ENCODE peak calls at places on chromosomes 2 and 18, in four cellular contexts. One of them, this sample, is unnamed. For H3K4me1 and H3K27me3, the result is how much of the 10 kb centered on the place peaks cover.

GRCh38 chr18:33440384-33441043 is at the start of gene CCDC178:
- DNase-seq in sigmoid colon: peak
- DNase-seq in IMR-90: peak
- DNase-seq in GM23338: peak
- DNase-seq in this sample: peak

GRCh38 chr18:13909141-13909540 is 6.2 kb downstream of the MC2R start:
- DNase-seq in sigmoid colon: no peak
- DNase-seq in GM23338: no peak
- DNase-seq in IMR-90: no peak
- DNase-seq in this sample: no peak

GRCh38 chr2:72138011-72138881 is 9.4 kb downstream of the CYP26B1 start:
- DNase-seq in GM23338: no peak
- DNase-seq in IMR-90: no peak
- DNase-seq in sigmoid colon: peak
- DNase-seq in this sample: no peak

GRCh38 chr2:201837824-201838340 is 31.5 kb downstream of the CDK15 start:
- DNase-seq in IMR-90: no peak
- DNase-seq in sigmoid colon: no peak
- DNase-seq in GM23338: no peak
- DNase-seq in this sample: no peak

GRCh38 chr18:46917108-46917807 is at the start of the genes KATNAL2 and PIAS2:
- DNase-seq in IMR-90: peak
- DNase-seq in GM23338: peak
- DNase-seq in sigmoid colon: peak
- DNase-seq in this sample: peak

GRCh38 chr18:48853588-48853987 is 97.2 kb downstream of the SMAD7 start:
- DNase-seq in IMR-90: no peak
- DNase-seq in sigmoid colon: no peak
- DNase-seq in GM23338: no peak
- DNase-seq in this sample: no peak

GRCh38 chr2:149765636-149766035 is 178.1 kb upstream of the MMADHC start:
- DNase-seq in GM23338: no peak
- DNase-seq in IMR-90: no peak
- DNase-seq in sigmoid colon: no peak
- DNase-seq in this sample: no peak

GRCh38 chr2:62474173-62474572 is 31.8 kb downstream of the TMEM17 start:
- DNase-seq in GM23338: no peak
- DNase-seq in sigmoid colon: no peak
- DNase-seq in IMR-90: no peak
- DNase-seq in this sample: no peak

GRCh38 chr2:164859251-164859818 is 17.7 kb upstream of the COBLL1 start:
- DNase-seq in IMR-90: no peak
- DNase-seq in sigmoid colon: no peak
- DNase-seq in GM23338: no peak
- DNase-seq in this sample: no peak

GRCh38 chr2:40103590-40103989 is 324.5 kb upstream of the THUMPD2 start:
- DNase-seq in IMR-90: peak
- DNase-seq in sigmoid colon: no peak
- DNase-seq in GM23338: no peak
- DNase-seq in this sample: no peak

GRCh38 chr2:207202645-207203044 is 36.9 kb upstream of the KLF7 start:
- DNase-seq in IMR-90: peak
- DNase-seq in GM23338: peak
- DNase-seq in sigmoid colon: no peak
- DNase-seq in this sample: no peak

GRCh38 chr2:96548558-96549465 is 12.3 kb downstream of the ARID5A start:
- DNase-seq in sigmoid colon: peak
- DNase-seq in GM23338: no peak
- DNase-seq in IMR-90: no peak
- DNase-seq in this sample: no peak
- H3K4me1 ChIP-seq in sigmoid colon: under half
- H3K4me1 ChIP-seq in GM23338: under half
- H3K4me1 ChIP-seq in IMR-90: under half
- H3K4me1 ChIP-seq in this sample: under half

GRCh38 chr2:218786133-218786532 is 4.2 kb downstream of the CYP27A1 start:
- DNase-seq in GM23338: no peak
- DNase-seq in IMR-90: no peak
- DNase-seq in sigmoid colon: no peak
- DNase-seq in this sample: no peak

GRCh38 chr2:218782529-218782845 is 540 bp downstream of the CYP27A1 start:
- DNase-seq in GM23338: peak
- DNase-seq in sigmoid colon: no peak
- DNase-seq in IMR-90: no peak
- DNase-seq in this sample: peak

GRCh38 chr2:218781691-218782528 is at the start of gene CYP27A1:
- DNase-seq in sigmoid colon: peak
- DNase-seq in GM23338: peak
- DNase-seq in IMR-90: no peak
- DNase-seq in this sample: peak

GRCh38 chr2:218785103-218785502 is 3.2 kb downstream of the CYP27A1 start:
- DNase-seq in IMR-90: no peak
- DNase-seq in GM23338: no peak
- DNase-seq in sigmoid colon: no peak
- DNase-seq in this sample: no peak

DNA sequence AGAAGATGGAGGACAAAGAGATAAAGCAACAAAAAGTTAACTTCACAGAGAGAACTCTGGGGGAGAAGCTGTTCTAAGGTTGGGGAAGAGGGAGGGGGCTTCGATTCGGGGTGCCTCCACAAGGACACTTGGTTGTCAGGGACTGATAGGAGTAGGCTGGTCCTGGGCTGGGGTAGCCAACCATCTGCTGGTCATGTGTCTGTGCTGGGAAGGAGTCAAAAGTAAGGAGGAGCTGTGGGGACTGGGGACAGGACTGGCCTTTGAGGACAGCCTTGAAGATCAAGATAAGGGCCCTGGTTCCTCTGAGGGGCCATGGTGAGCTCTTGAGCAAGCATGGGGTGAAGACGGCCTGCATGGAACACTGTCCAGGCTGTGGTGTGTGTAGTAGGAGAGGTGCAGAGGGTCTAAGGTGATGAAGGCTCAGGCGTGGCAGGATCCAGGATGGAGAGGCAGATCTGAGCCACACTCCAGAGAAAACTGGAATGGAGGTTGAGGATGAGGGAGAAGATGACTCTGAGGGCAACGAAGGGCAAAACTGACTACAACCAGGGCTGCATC is 1.7 kb downstream of the CYP27A1 start:
- DNase-seq in GM23338: no peak
- DNase-seq in sigmoid colon: no peak
- DNase-seq in IMR-90: no peak
- DNase-seq in this sample: no peak
- H3K4me3 ChIP-seq in GM23338: no peak
- H3K4me3 ChIP-seq in sigmoid colon: no peak
- H3K4me3 ChIP-seq in IMR-90: no peak
- H3K4me3 ChIP-seq in this sample: no peak

GRCh38 chr2:204109681-204110080 is 173.1 kb downstream of the ICOS start:
- DNase-seq in sigmoid colon: no peak
- DNase-seq in IMR-90: no peak
- DNase-seq in GM23338: no peak
- DNase-seq in this sample: no peak
- H3K27me3 ChIP-seq in sigmoid colon: under half
- H3K27me3 ChIP-seq in IMR-90: under half
- H3K27me3 ChIP-seq in GM23338: under half
- H3K27me3 ChIP-seq in this sample: under half

GRCh38 chr2:205769879-205770278 is 87.6 kb downstream of the NRP2 start:
- DNase-seq in sigmoid colon: no peak
- DNase-seq in GM23338: peak
- DNase-seq in IMR-90: peak
- DNase-seq in this sample: no peak
- H3K4me1 ChIP-seq in sigmoid colon: half or more
- H3K4me1 ChIP-seq in GM23338: under half
- H3K4me1 ChIP-seq in IMR-90: under half
- H3K4me1 ChIP-seq in this sample: under half

GRCh38 chr2:75310915-75311314 is 111.6 kb upstream of the TACR1 start:
- DNase-seq in GM23338: no peak
- DNase-seq in IMR-90: peak
- DNase-seq in sigmoid colon: no peak
- DNase-seq in this sample: no peak
- H3K4me3 ChIP-seq in GM23338: no peak
- H3K4me3 ChIP-seq in IMR-90: peak
- H3K4me3 ChIP-seq in sigmoid colon: no peak
- H3K4me3 ChIP-seq in this sample: no peak

GRCh38 chr2:55926246-55926645 is 2.7 kb upstream of the EFEMP1 start:
- DNase-seq in IMR-90: no peak
- DNase-seq in sigmoid colon: no peak
- DNase-seq in GM23338: peak
- DNase-seq in this sample: no peak
- H3K27me3 ChIP-seq in IMR-90: under half
- H3K27me3 ChIP-seq in sigmoid colon: under half
- H3K27me3 ChIP-seq in GM23338: under half
- H3K27me3 ChIP-seq in this sample: under half

GRCh38 chr2:85794491-85795121 is 40.8 kb downstream of the ATOH8 start:
- DNase-seq in IMR-90: no peak
- DNase-seq in sigmoid colon: peak
- DNase-seq in GM23338: no peak
- DNase-seq in this sample: no peak

GRCh38 chr2:85797263-85797660 is 43.5 kb downstream of the ATOH8 start:
- DNase-seq in sigmoid colon: peak
- DNase-seq in IMR-90: no peak
- DNase-seq in GM23338: no peak
- DNase-seq in this sample: no peak

GRCh38 chr2:85796549-85797262 is 42.9 kb downstream of the ATOH8 start:
- DNase-seq in GM23338: no peak
- DNase-seq in sigmoid colon: peak
- DNase-seq in IMR-90: no peak
- DNase-seq in this sample: no peak

GRCh38 chr2:85795331-85796045 is 41.7 kb downstream of the ATOH8 start:
- DNase-seq in GM23338: no peak
- DNase-seq in IMR-90: no peak
- DNase-seq in sigmoid colon: peak
- DNase-seq in this sample: peak

GRCh38 chr2:85796046-85796548 is 42.3 kb downstream of the ATOH8 start:
- DNase-seq in IMR-90: no peak
- DNase-seq in sigmoid colon: peak
- DNase-seq in GM23338: no peak
- DNase-seq in this sample: no peak
- H3K4me1 ChIP-seq in IMR-90: under half
- H3K4me1 ChIP-seq in sigmoid colon: under half
- H3K4me1 ChIP-seq in GM23338: under half
- H3K4me1 ChIP-seq in this sample: under half

This sample was measured in testis.